ENCODE peak calls at places on chromosomes 3 and 15, in eight cellular contexts. B is fibroblast of gingiva; A is effector memory CD8-positive, alpha-beta T cell; X is ovary; M is SJSA1; L is putamen; S is iris pigment epithelial cell; P is GM10248. R is an unnamed sample.

GRCh38 chr3:145882416-145882815 is 278.6 kb downstream of the PLOD2 start:
- DNase-seq in B (peak; percentile 41), A (no peak), X (no peak), M (no peak), L (no peak), S (peak; percentile 31), P (no peak), R (no peak)

GRCh38 chr15:66842710-66843441 is 140.8 kb downstream of the SMAD6 start:
- DNase-seq in B (peak; percentile 82), A (no peak), X (peak; percentile 79), M (peak; percentile 80), L (no peak), S (peak; percentile 73), P (no peak), R (no peak)

GRCh38 chr3:15098503-15099363 is at the start of gene RBSN:
- DNase-seq in B (peak; percentile 93), A (peak; percentile 93), X (peak; percentile 94), M (peak; percentile 94), L (peak; percentile 96), S (peak; percentile 96), P (peak; percentile 96), R (peak; percentile 86)

GRCh38 chr3:188950006-188950405 is 221.8 kb upstream of the TPRG1 start:
- DNase-seq in B (no peak), A (no peak), X (no peak), M (no peak), L (no peak), S (no peak), P (no peak), R (no peak)

GRCh38 chr15:35078221-35078915 is 6.7 kb downstream of the NANOGP8 start:
- DNase-seq in B (peak; percentile 64), A (peak; percentile 3), X (no peak), M (no peak), L (peak; percentile 49), S (peak; percentile 61), P (peak; percentile 65), R (peak; percentile 8)

GRCh38 chr15:38587214-38587613 is 22.6 kb upstream of the RASGRP1 start:
- DNase-seq in B (no peak), A (no peak), X (no peak), M (no peak), L (no peak), S (no peak), P (no peak), R (no peak)

GRCh38 chr3:159765860-159766294 is 222.8 kb upstream of the IL12A start:
- DNase-seq in B (no peak), A (no peak), X (no peak), M (no peak), L (no peak), S (no peak), P (no peak), R (no peak)

GRCh38 chr15:90690585-90690984 is 26.6 kb upstream of the BLM start:
- DNase-seq in B (no peak), A (no peak), X (no peak), M (no peak), L (no peak), S (no peak), P (no peak), R (no peak)

GRCh38 chr15:36432162-36432561 is 147.3 kb upstream of the CDIN1 start:
- DNase-seq in B (no peak), A (no peak), X (no peak), M (no peak), L (no peak), S (peak; percentile 19), P (no peak), R (peak; percentile 37)

GRCh38 chr15:55344206-55344605 is 25.2 kb downstream of the PIGB start:
- DNase-seq in B (peak; percentile 21), A (no peak), X (no peak), M (no peak), L (no peak), S (no peak), P (no peak), R (no peak)

GRCh38 chr3:121818578-121818977 is 16.3 kb downstream of the IQCB1 start:
- DNase-seq in B (no peak), A (no peak), X (no peak), M (no peak), L (no peak), S (no peak), P (no peak), R (no peak)

GRCh38 chr15:52183562-52184173 is 7.5 kb downstream of the GNB5 start:
- DNase-seq in B (peak; percentile 20), A (no peak), X (peak; percentile 56), M (peak; percentile 28), L (no peak), S (peak; percentile 44), P (no peak), R (peak; percentile 0)

GRCh38 chr15:94375997-94376396 is 144.6 kb downstream of the MCTP2 start:
- DNase-seq in B (no peak), A (no peak), X (no peak), M (no peak), L (no peak), S (no peak), P (no peak), R (no peak)

GRCh38 chr3:147513785-147514184 is 104.6 kb downstream of the ZIC1 start:
- DNase-seq in B (no peak), A (no peak), X (no peak), M (no peak), L (no peak), S (no peak), P (no peak), R (no peak)

GRCh38 chr3:78871048-78871447 is 896.8 kb downstream of the ROBO1 start:
- DNase-seq in B (no peak), A (no peak), X (no peak), M (no peak), L (no peak), S (peak; percentile 54), P (peak; percentile 5), R (peak; percentile 46)

GRCh38 chr3:10887015-10887414 is 71.0 kb downstream of the SLC6A11 start:
- DNase-seq in B (no peak), A (no peak), X (no peak), M (no peak), L (no peak), S (no peak), P (no peak), R (no peak)

GRCh38 chr3:112647122-112647521 is 6.2 kb upstream of the CCDC80 start:
- DNase-seq in B (peak; percentile 92), A (no peak), X (no peak), M (peak; percentile 81), L (no peak), S (peak; percentile 93), P (no peak), R (peak; percentile 97)

GRCh38 chr15:57440799-57441198 is 64.5 kb downstream of the CGNL1 start:
- DNase-seq in B (no peak), A (no peak), X (no peak), M (no peak), L (no peak), S (peak; percentile 93), P (no peak), R (peak; percentile 79)

GRCh38 chr3:112610121-112610520 is 30.8 kb downstream of the CCDC80 start:
- DNase-seq in B (peak; percentile 87), A (no peak), X (no peak), M (no peak), L (no peak), S (peak; percentile 35), P (no peak), R (no peak)

GRCh38 chr3:132205609-132206008 is 111.6 kb upstream of the ACP3 start:
- DNase-seq in B (no peak), A (no peak), X (no peak), M (no peak), L (no peak), S (no peak), P (no peak), R (peak; percentile 11)

GRCh38 chr3:41574900-41575299 is 375.6 kb downstream of the CTNNB1 start:
- DNase-seq in B (no peak), A (no peak), X (no peak), M (no peak), L (no peak), S (no peak), P (no peak), R (no peak)

GRCh38 chr3:40580494-40581091 is 55.8 kb downstream of the ZNF621 start:
- DNase-seq in B (peak; percentile 61), A (peak; percentile 47), X (peak; percentile 73), M (peak; percentile 58), L (peak; percentile 44), S (peak; percentile 62), P (peak; percentile 58), R (peak; percentile 28)

GRCh38 chr3:47193871-47194859 is 30.3 kb upstream of the SETD2 start:
- DNase-seq in B (peak; percentile 59), A (no peak), X (no peak), M (no peak), L (no peak), S (peak; percentile 86), P (no peak), R (no peak)

GRCh38 chr3:189995129-189995528 is 125.6 kb downstream of the P3H2 start:
- DNase-seq in B (no peak), A (no peak), X (no peak), M (no peak), L (no peak), S (peak; percentile 73), P (no peak), R (no peak)

GRCh38 chr3:157913751-157914150 is 192.5 kb downstream of the SHOX2 start:
- DNase-seq in B (peak; percentile 97), A (no peak), X (no peak), M (no peak), L (no peak), S (peak; percentile 70), P (no peak), R (no peak)

GRCh38 chr3:122497425-122497824 is 17.3 kb downstream of the KPNA1 start:
- DNase-seq in B (peak; percentile 92), A (peak; percentile 26), X (no peak), M (no peak), L (no peak), S (peak; percentile 93), P (peak; percentile 26), R (peak; percentile 73)

GRCh38 chr3:171904829-171905228 is 61.7 kb downstream of the TMEM212 start:
- DNase-seq in B (peak; percentile 24), A (no peak), X (no peak), M (no peak), L (no peak), S (peak; percentile 3), P (no peak), R (no peak)

GRCh38 chr3:194537732-194538247 is 51.0 kb upstream of the ATP13A3 start:
- DNase-seq in B (peak; percentile 35), A (no peak), X (no peak), M (peak; percentile 55), L (no peak), S (peak; percentile 81), P (no peak), R (peak; percentile 65)

GRCh38 chr3:142850395-142851023 is 38.4 kb downstream of the PCOLCE2 start:
- DNase-seq in B (peak; percentile 84), A (no peak), X (no peak), M (no peak), L (no peak), S (peak; percentile 95), P (no peak), R (peak; percentile 97)

GRCh38 chr15:74826911-74827310 is 484 bp downstream of the CPLX3 start:
- DNase-seq in B (no peak), A (no peak), X (no peak), M (no peak), L (no peak), S (no peak), P (no peak), R (no peak)

GRCh38 chr3:51099794-51100542 is 285.1 kb upstream of the MANF start:
- DNase-seq in B (peak; percentile 27), A (no peak), X (no peak), M (no peak), L (no peak), S (peak; percentile 50), P (peak; percentile 23), R (peak; percentile 60)